ENCODE peak calls at places on chromosomes 7 and 10, in four cellular contexts. O is dorsolateral prefrontal cortex, N is A549, L is uterus. W is an unnamed sample.
A peak's percentile ranks its signal among the peaks of the same experiment; 100 is the strongest.

GRCh38 chr7:90560730-90561129 is 35.4 kb upstream of the CDK14 start:
- DNase-seq in O (no peak), N (no peak), L (no peak), W (no peak)

GRCh38 chr10:29517352-29517923 is 117.3 kb downstream of the SVIL start:
- DNase-seq in O (no peak), N (peak; percentile 61), L (no peak), W (no peak)

GRCh38 chr7:95632609-95633008 is 36.3 kb upstream of the PDK4 start:
- DNase-seq in O (no peak), N (no peak), L (peak; percentile 36), W (no peak)

GRCh38 chr10:78963074-78964034 is 105.4 kb upstream of the ZMIZ1 start:
- DNase-seq in O (peak; percentile 95), N (no peak), L (no peak), W (no peak)

GRCh38 chr10:72322280-72323058 is 32.2 kb downstream of the DNAJB12 start:
- DNase-seq in O (no peak), N (no peak), L (no peak), W (peak; percentile 67)

GRCh38 chr7:95737828-95738505 is 34.4 kb upstream of the DYNC1I1 start:
- DNase-seq in O (no peak), N (no peak), L (no peak), W (no peak)

GRCh38 chr7:91164948-91165845 is 99.0 kb upstream of the FZD1 start:
- DNase-seq in O (no peak), N (no peak), L (no peak), W (no peak)

GRCh38 chr10:71657604-71658348 is 61.8 kb downstream of the C10orf105 start:
- DNase-seq in O (no peak), N (no peak), L (no peak), W (no peak)

GRCh38 chr10:110203500-110204455 is 3.6 kb upstream of the MXI1 start:
- DNase-seq in O (no peak), N (no peak), L (no peak), W (no peak)

GRCh38 chr10:16470747-16471146 is 33.9 kb downstream of the PTER start:
- DNase-seq in O (no peak), N (no peak), L (no peak), W (no peak)

GRCh38 chr10:2986341-2986933 is 80.9 kb upstream of the PFKP start:
- DNase-seq in O (no peak), N (no peak), L (no peak), W (no peak)

GRCh38 chr7:142391191-142391992 is 133.5 kb upstream of the PRSS58 start:
- DNase-seq in O (no peak), N (no peak), L (no peak), W (peak; percentile 21)

GRCh38 chr10:86259901-86260562 is 106.6 kb downstream of the GRID1 start:
- DNase-seq in O (peak; percentile 1), N (no peak), L (no peak), W (no peak)

GRCh38 chr7:56009695-56010094 is 41.5 kb downstream of the PSPH start:
- DNase-seq in O (peak; percentile 6), N (no peak), L (no peak), W (no peak)

GRCh38 chr10:84540617-84541288 is 212.4 kb downstream of the CCSER2 start:
- DNase-seq in O (peak; percentile 66), N (peak; percentile 62), L (peak; percentile 24), W (peak; percentile 52)

GRCh38 chr7:15891151-15891842 is 204.8 kb upstream of the MEOX2 start:
- DNase-seq in O (no peak), N (no peak), L (no peak), W (no peak)

GRCh38 chr10:47346572-47347302 is 1.4 kb upstream of the RBP3 start:
- DNase-seq in O (peak; percentile 70), N (no peak), L (no peak), W (no peak)

GRCh38 chr7:40983106-40983505 is 719.8 kb downstream of the INHBA start:
- DNase-seq in O (no peak), N (no peak), L (peak; percentile 52), W (no peak)

GRCh38 chr7:149714910-149715471 is 58.4 kb downstream of the ZNF467 start:
- DNase-seq in O (peak; percentile 25), N (no peak), L (peak; percentile 49), W (no peak)

GRCh38 chr7:24905996-24906770 is 73.8 kb downstream of the OSBPL3 start:
- DNase-seq in O (no peak), N (no peak), L (no peak), W (no peak)

GRCh38 chr10:55820071-55820470 is 541.0 kb downstream of the ZWINT start:
- DNase-seq in O (no peak), N (no peak), L (no peak), W (no peak)

GRCh38 chr7:30977222-30977621 is 13.5 kb downstream of the GHRHR start:
- DNase-seq in O (no peak), N (no peak), L (no peak), W (no peak)

GRCh38 chr7:111138196-111138569 is 47.3 kb downstream of the LRRN3 start:
- DNase-seq in O (no peak), N (no peak), L (peak; percentile 19), W (peak; percentile 25)

GRCh38 chr7:114715907-114716306 is 206.0 kb upstream of the MDFIC start:
- DNase-seq in O (no peak), N (no peak), L (no peak), W (no peak)

GRCh38 chr10:112991888-112992491 is 41.9 kb downstream of the TCF7L2 start:
- DNase-seq in O (no peak), N (no peak), L (no peak), W (no peak)

GRCh38 chr7:30206466-30206865 is 71.7 kb downstream of the MTURN start:
- DNase-seq in O (peak; percentile 63), N (peak; percentile 8), L (no peak), W (no peak)

GRCh38 chr7:7595451-7595850 is 28.8 kb downstream of the MIOS start:
- DNase-seq in O (no peak), N (peak; percentile 28), L (no peak), W (no peak)

GRCh38 chr10:20836401-20836800 is 60.7 kb downstream of the NEBL start:
- DNase-seq in O (no peak), N (no peak), L (peak; percentile 13), W (no peak)

GRCh38 chr7:155560982-155561686 is 14.8 kb upstream of the CNPY1 start:
- DNase-seq in O (no peak), N (no peak), L (no peak), W (no peak)

GRCh38 chr10:58241346-58241745 is 26.3 kb downstream of the IPMK start:
- DNase-seq in O (no peak), N (no peak), L (no peak), W (no peak)

GRCh38 chr7:1942704-1943294 is 272.7 kb downstream of the ELFN1 start:
- DNase-seq in O (no peak), N (no peak), L (no peak), W (no peak)

GRCh38 chr7:132450188-132450587 is 126.1 kb downstream of the PLXNA4 start:
- DNase-seq in O (no peak), N (no peak), L (no peak), W (no peak)

GRCh38 chr7:137609500-137609899 is 237.3 kb downstream of the DGKI start:
- DNase-seq in O (no peak), N (no peak), L (no peak), W (no peak)

GRCh38 chr7:1535695-1536094 is 5.2 kb downstream of the MAFK start:
- DNase-seq in O (no peak), N (no peak), L (peak; percentile 23), W (no peak)

GRCh38 chr10:85430991-85431390 is 935.6 kb downstream of the GRID1 start:
- DNase-seq in O (no peak), N (no peak), L (no peak), W (no peak)

GRCh38 chr10:89342219-89342966 is 14.6 kb downstream of the IFIT3 start:
- DNase-seq in O (peak; percentile 96), N (peak; percentile 28), L (peak; percentile 52), W (no peak)

GRCh38 chr10:79417266-79417665 is 28.2 kb downstream of the ZCCHC24 start:
- DNase-seq in O (no peak), N (no peak), L (peak; percentile 13), W (no peak)

GRCh38 chr10:5985029-5985428 is 7.7 kb upstream of the IL15RA start:
- DNase-seq in O (no peak), N (no peak), L (no peak), W (no peak)

GRCh38 chr7:152122540-152122939 is 97.1 kb downstream of the GALNT11 start:
- DNase-seq in O (no peak), N (no peak), L (no peak), W (no peak)
- TF ChIP-seq CTCF in O (no peak), N (no peak), L (no peak), W (no peak)

GRCh38 chr7:4613855-4614548 is 68.1 kb upstream of the FOXK1 start:
- DNase-seq in O (no peak), N (no peak), L (no peak), W (no peak)
- H3K27ac ChIP-seq in O (no peak overlapping the region), N (peak overlapping the region; percentile 8), L (peak overlapping the region; percentile 70), W (no peak overlapping the region)

DNA sequence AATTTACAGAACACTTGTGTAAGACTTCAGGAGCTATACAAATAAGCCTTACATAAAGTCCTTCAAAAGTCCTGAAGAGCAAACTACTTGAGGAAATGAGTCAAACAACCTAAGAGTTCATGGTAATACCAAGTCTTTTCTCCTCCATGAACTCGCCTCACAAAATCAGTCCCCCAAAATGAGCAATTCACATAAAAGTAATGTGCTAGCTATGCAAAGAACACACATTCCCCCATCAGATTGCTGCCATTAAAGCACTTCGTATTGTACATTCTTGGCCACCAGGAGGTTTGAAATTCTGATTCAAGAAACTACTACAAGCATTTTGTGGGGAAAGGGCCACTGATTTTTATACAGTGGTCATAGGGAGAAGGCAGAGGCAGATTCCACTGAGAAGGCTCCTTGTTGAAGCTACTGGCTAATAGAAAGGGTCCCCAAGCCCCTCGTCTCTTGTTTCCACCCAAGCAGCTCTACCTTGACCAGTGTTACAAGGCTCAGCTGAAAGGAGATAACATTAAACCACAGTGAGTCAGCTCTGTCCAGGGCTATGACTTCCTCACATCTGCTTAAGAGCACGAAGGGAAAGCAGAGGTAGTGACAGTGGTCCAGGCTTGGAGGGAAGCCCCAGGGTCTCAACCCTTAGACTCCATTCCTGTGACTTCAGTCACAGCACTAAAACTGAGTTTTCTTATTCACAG is 115.2 kb upstream of the CDK1 start:
- DNase-seq in O (no peak), N (no peak), L (no peak), W (no peak)
- TF ChIP-seq CTCF in O (no peak), N (no peak), L (no peak), W (no peak)

GRCh38 chr10:43373461-43373860 is 2.0 kb downstream of the FXYD4 start:
- DNase-seq in O (no peak), N (no peak), L (no peak), W (no peak)
- H3K27ac ChIP-seq in O (peak overlapping the region; percentile 94), N (no peak overlapping the region), L (no peak overlapping the region), W (no peak overlapping the region)